ENCODE peak calls at places on chromosome 21, in four cellular contexts. X, T, Y and Q are unnamed samples.

GRCh38 chr21:41817228-41817627 is 50.4 kb upstream of the RIPK4 start:
- DNase-seq in X (peak; percentile 78), T (peak; percentile 67), Y (peak; percentile 62), Q (peak; percentile 80)

GRCh38 chr21:36325373-36326010 is 5.5 kb downstream of the MORC3 start:
- DNase-seq in X (peak; percentile 32), T (no peak), Y (peak; percentile 68), Q (peak; percentile 18)

GRCh38 chr21:41863439-41863740 is 15.8 kb downstream of the PRDM15 start:
- DNase-seq in X (no peak), T (no peak), Y (no peak), Q (no peak)

GRCh38 chr21:39087238-39087975 is 95.8 kb downstream of the PSMG1 start:
- DNase-seq in X (peak; percentile 37), T (no peak), Y (peak; percentile 24), Q (peak; percentile 30)

GRCh38 chr21:41953831-41954653 is at the start of gene C2CD2:
- DNase-seq in X (peak; percentile 59), T (peak; percentile 83), Y (peak; percentile 76), Q (peak; percentile 57)

GRCh38 chr21:46323710-46324389 is at the start of the genes C21orf58 and PCNT:
- DNase-seq in X (peak; percentile 98), T (peak; percentile 99), Y (peak; percentile 97), Q (peak; percentile 97)

GRCh38 chr21:37220981-37221664 is 46.0 kb downstream of the VPS26C start:
- DNase-seq in X (peak; percentile 88), T (peak; percentile 97), Y (peak; percentile 87), Q (peak; percentile 85)

GRCh38 chr21:24275613-24276012 is 1331.7 kb downstream of the MRPL39 start:
- DNase-seq in X (no peak), T (no peak), Y (no peak), Q (no peak)

GRCh38 chr21:38267991-38268858 is 11.4 kb downstream of the KCNJ15 start:
- DNase-seq in X (no peak), T (no peak), Y (no peak), Q (peak; percentile 67)

GRCh38 chr21:36701912-36702621 is 3.2 kb downstream of the SIM2 start:
- DNase-seq in X (no peak), T (no peak), Y (no peak), Q (no peak)

GRCh38 chr21:15514073-15514946 is 215.5 kb upstream of the USP25 start:
- DNase-seq in X (no peak), T (no peak), Y (no peak), Q (no peak)

GRCh38 chr21:14480601-14481000 is 65.5 kb downstream of the SAMSN1 start:
- DNase-seq in X (no peak), T (no peak), Y (no peak), Q (peak; percentile 1)

GRCh38 chr21:26388731-26389231 is 184.3 kb downstream of the CYYR1 start:
- DNase-seq in X (peak; percentile 44), T (no peak), Y (peak; percentile 57), Q (peak; percentile 48)

GRCh38 chr21:35743571-35743970 is 316.8 kb downstream of the SETD4 start:
- DNase-seq in X (peak; percentile 23), T (no peak), Y (peak; percentile 43), Q (no peak)

GRCh38 chr21:35896060-35896459 is 164.3 kb downstream of the SETD4 start:
- DNase-seq in X (no peak), T (no peak), Y (no peak), Q (no peak)

GRCh38 chr21:28215214-28215954 is 777.3 kb downstream of the LTN1 start:
- DNase-seq in X (no peak), T (no peak), Y (peak; percentile 53), Q (peak; percentile 94)

GRCh38 chr21:35303085-35303484 is 254.0 kb upstream of the RUNX1 start:
- DNase-seq in X (peak; percentile 93), T (no peak), Y (peak; percentile 95), Q (peak; percentile 84)

GRCh38 chr21:35850542-35851103 is 209.7 kb downstream of the SETD4 start:
- DNase-seq in X (no peak), T (peak; percentile 61), Y (no peak), Q (no peak)

GRCh38 chr21:31455506-31455905 is 111.4 kb upstream of the TIAM1 start:
- DNase-seq in X (no peak), T (no peak), Y (no peak), Q (no peak)

GRCh38 chr21:31460985-31461384 is 116.9 kb upstream of the TIAM1 start:
- DNase-seq in X (no peak), T (no peak), Y (no peak), Q (no peak)

GRCh38 chr21:31456201-31456600 is 112.1 kb upstream of the TIAM1 start:
- DNase-seq in X (no peak), T (no peak), Y (no peak), Q (no peak)

GRCh38 chr21:31457675-31458074 is 113.6 kb upstream of the TIAM1 start:
- DNase-seq in X (no peak), T (peak; percentile 1), Y (no peak), Q (no peak)

DNA sequence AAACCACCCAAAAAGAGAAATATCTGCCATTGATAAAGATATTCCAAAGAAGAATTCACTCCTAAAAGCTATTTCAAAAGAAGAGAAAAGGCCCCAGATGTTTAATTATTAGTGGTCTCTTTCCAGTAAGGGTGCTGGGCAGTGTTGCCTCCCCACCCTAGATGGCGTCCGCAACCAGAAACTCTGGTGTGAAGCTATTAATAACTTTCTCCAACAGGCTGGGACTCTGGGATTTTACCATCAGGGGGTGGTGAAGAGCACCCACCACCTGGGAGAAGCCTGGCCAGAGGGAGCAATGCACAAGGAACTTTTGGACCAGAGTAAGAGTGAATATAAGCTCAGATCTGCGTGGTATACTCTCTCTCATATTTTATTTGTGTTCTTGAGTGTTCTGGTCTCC is 115.4 kb upstream of the TIAM1 start:
- DNase-seq in X (no peak), T (no peak), Y (no peak), Q (no peak)
- TF ChIP-seq CTCF in X (no peak), T (no peak), Y (no peak), Q (no peak)

GRCh38 chr21:16945580-16945979 is 567.3 kb upstream of the CXADR start:
- DNase-seq in X (no peak), T (no peak), Y (no peak), Q (peak; percentile 2)

DNA sequence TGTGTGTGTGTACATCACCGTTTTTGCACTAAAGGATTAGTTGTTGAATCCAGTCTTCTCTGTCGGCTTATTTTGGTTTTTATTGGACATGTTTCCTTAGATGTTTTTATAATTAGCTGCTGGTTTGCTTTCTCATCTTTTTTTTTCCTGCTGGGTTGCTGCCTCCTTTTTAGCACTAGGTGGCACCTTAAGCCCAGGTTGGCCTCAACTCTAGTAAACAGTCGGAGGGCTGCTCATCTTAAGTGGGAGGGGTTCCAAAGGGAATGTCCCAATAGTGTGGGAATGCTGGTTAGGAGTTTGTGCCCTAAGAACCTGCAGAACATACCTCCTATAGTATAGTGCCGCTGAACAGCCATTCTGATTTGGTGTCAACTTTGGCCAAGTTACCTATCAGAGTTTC is 570.1 kb upstream of the CXADR start:
- DNase-seq in X (peak; percentile 24), T (no peak), Y (peak; percentile 29), Q (peak; percentile 15)
- TF ChIP-seq CTCF in X (peak; percentile 55), T (no peak), Y (peak; percentile 30), Q (peak; percentile 28)

GRCh38 chr21:17726047-17726446 is 93.1 kb downstream of the C21orf91 start:
- DNase-seq in X (no peak), T (no peak), Y (no peak), Q (no peak)
- TF ChIP-seq CTCF in X (peak; percentile 23), T (no peak), Y (peak; percentile 17), Q (no peak)

DNA sequence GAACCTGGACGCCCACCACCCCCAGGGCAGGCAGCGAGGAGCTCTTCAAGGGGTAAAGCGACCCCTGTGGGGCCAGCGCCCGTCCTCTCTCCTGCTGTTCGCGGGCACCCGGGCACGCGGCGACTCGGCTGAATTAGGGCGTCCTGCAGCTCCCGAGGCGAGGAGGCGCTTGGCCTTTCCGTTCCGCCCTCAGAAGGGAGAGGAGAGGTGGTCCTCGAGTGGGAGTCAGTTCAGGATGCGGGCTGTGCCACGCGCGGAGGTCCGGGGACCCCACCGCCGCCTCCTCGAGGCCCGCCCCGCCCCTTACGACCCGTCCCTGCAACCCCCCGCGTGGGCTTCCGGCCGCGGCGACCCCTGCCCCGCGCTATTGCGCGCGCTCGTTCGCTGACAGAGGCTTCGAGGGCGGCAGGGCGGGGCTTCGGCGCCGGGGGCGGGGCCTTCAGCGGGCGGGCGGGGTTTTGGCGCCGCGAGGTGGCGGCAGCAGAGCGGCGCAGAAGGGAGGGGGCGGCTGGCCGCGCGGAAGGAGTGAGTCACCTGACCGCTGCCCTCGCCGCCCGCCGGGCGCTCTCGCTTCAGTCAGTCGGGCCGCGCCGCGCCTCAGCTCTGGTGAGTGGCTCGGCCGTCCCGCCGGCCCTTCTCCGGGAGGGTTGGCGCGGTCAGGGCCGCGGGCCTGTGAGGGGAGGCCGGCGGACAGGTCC is at the start of gene BACH1:
- DNase-seq in X (peak; percentile 93), T (peak; percentile 95), Y (peak; percentile 91), Q (peak; percentile 87)
- TF ChIP-seq CTCF in X (peak; percentile 33), T (peak; percentile 34), Y (no peak), Q (no peak)

DNA sequence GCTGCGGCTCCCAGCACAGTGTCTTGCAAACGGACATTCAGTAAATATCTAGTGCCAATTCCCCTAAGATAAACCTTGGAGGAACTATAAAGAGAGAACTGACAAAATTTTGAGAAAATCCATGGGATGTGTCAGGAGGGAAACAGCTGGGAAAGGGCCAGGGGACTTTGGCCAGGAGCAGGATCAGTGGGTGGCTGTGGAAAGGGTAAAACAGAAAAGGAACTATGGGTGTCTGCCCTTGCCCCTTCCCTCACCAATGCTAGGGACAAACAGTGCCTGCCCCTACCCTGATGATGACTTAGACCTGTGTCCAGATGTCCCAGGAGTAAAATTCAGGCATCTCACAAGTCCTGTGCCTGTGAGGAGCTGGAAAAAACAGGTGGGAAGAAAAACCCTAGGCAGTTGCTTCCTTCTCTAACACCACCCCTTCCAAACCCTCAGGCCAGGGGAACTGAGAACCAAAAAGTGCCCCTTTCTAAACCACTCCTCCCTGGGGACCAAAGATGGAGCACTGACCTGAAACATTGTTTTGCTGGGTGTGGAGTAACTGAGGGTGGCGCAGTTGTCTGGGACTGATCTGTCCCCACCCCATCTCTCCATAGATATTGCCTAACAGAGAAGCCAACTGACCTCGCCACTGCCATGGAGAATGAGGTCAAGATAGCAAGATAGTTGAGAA is 22.1 kb upstream of the IFNAR2 start:
- DNase-seq in X (no peak), T (no peak), Y (no peak), Q (no peak)
- TF ChIP-seq CTCF in X (no peak), T (no peak), Y (no peak), Q (no peak)